ENCODE peak calls at places on chromosomes 12 and 14, in six cellular contexts. G, V, T, J, Y and N are unnamed samples. For H3K27me3 and H3K4me1, the result is how much of the 10 kb centered on the place peaks cover.

GRCh38 chr14:98721061-98721460 is 550.9 kb downstream of the BCL11B start:
- DNase-seq in J (no peak), Y (no peak), V (no peak), T (no peak), G (no peak), N (no peak)

GRCh38 chr12:120067084-120067869 is 49.3 kb downstream of the RAB35 start:
- DNase-seq in G (no peak), T (no peak), V (no peak), Y (no peak), J (no peak), N (no peak)

GRCh38 chr14:98210045-98210678 is 1061.8 kb downstream of the BCL11B start:
- DNase-seq in T (no peak), J (no peak), Y (no peak), V (no peak), G (no peak), N (no peak)

GRCh38 chr12:19837543-19837942 is 398.3 kb downstream of the AEBP2 start:
- DNase-seq in J (no peak), T (no peak), V (no peak), G (no peak), Y (no peak), N (no peak)

GRCh38 chr12:63151061-63151897 is at the start of gene AVPR1A:
- DNase-seq in J (no peak), G (peak), Y (peak), T (peak), V (no peak), N (peak)

GRCh38 chr12:64252708-64253107 is 30.6 kb upstream of the KICS2 start:
- DNase-seq in J (no peak), Y (no peak), V (no peak), G (no peak), T (peak), N (no peak)

GRCh38 chr14:103393687-103394626 is 8.7 kb downstream of the MARK3 start:
- DNase-seq in T (no peak), Y (no peak), J (no peak), G (no peak), V (no peak), N (no peak)

GRCh38 chr12:92562063-92562734 is 140.6 kb upstream of the PLEKHG7 start:
- DNase-seq in V (no peak), J (no peak), T (no peak), Y (no peak), G (no peak), N (no peak)

GRCh38 chr12:67410667-67411067 is 141.5 kb downstream of the CAND1 start:
- DNase-seq in Y (no peak), J (no peak), G (no peak), V (no peak), T (no peak), N (no peak)

GRCh38 chr12:48981757-48982157 is 3.6 kb downstream of the WNT1 start:
- DNase-seq in J (no peak), G (no peak), Y (no peak), V (no peak), T (no peak), N (no peak)
- H3K27me3 ChIP-seq in J (under half), G (half or more), Y (under half), V (under half), T (under half), N (half or more)

GRCh38 chr14:91159182-91159581 is 45.3 kb downstream of the DGLUCY start:
- DNase-seq in G (no peak), T (no peak), V (no peak), J (no peak), Y (no peak), N (no peak)

GRCh38 chr14:91155626-91156089 is 41.8 kb downstream of the DGLUCY start:
- DNase-seq in Y (no peak), G (no peak), T (no peak), J (no peak), V (no peak), N (no peak)

GRCh38 chr14:91159906-91160305 is 46.0 kb downstream of the DGLUCY start:
- DNase-seq in V (no peak), Y (no peak), T (no peak), G (no peak), J (no peak), N (no peak)

GRCh38 chr14:91154851-91155625 is 41.2 kb downstream of the DGLUCY start:
- DNase-seq in J (no peak), V (peak), T (peak), G (no peak), Y (peak), N (peak)

GRCh38 chr14:91158091-91158790 is 44.4 kb downstream of the DGLUCY start:
- DNase-seq in Y (peak), T (no peak), G (peak), V (peak), J (no peak), N (peak)
- H3K27ac ChIP-seq in Y (peak), T (no peak), G (peak), V (no peak), J (no peak), N (no peak)

GRCh38 chr12:116277393-116278258 is at the start of gene MED13L:
- DNase-seq in G (peak), V (peak), J (peak), T (peak), Y (peak), N (no peak)
- H3K4me1 ChIP-seq in G (under half), V (under half), J (under half), T (under half), Y (under half), N (under half)

GRCh38 chr14:94775082-94775874 is 5.4 kb upstream of the GSC start:
- DNase-seq in G (no peak), T (no peak), V (no peak), J (no peak), Y (no peak), N (no peak)
- H3K27me3 ChIP-seq in G (half or more), T (under half), V (under half), J (under half), Y (under half), N (half or more)

GRCh38 chr14:79841433-79841832 is 369.9 kb downstream of the DIO2 start:
- DNase-seq in G (no peak), Y (no peak), T (no peak), V (no peak), J (no peak), N (no peak)

GRCh38 chr14:79834856-79835255 is 376.4 kb downstream of the DIO2 start:
- DNase-seq in Y (no peak), T (no peak), V (no peak), J (no peak), G (no peak), N (no peak)

GRCh38 chr14:79840068-79840467 is 371.2 kb downstream of the DIO2 start:
- DNase-seq in G (no peak), V (no peak), Y (no peak), T (no peak), J (no peak), N (no peak)

GRCh38 chr14:79837699-79838098 is 373.6 kb downstream of the DIO2 start:
- DNase-seq in V (no peak), Y (no peak), J (no peak), G (no peak), T (no peak), N (no peak)

GRCh38 chr14:79836577-79836976 is 374.7 kb downstream of the DIO2 start:
- DNase-seq in T (no peak), V (no peak), G (no peak), Y (no peak), J (no peak), N (no peak)
- H3K27ac ChIP-seq in T (no peak), V (no peak), G (no peak), Y (no peak), J (no peak), N (no peak)